ENCODE peak calls at places on chromosome 18, in eight cellular contexts. C is fibroblast of lung; V is CD8-positive, alpha-beta T cell; B is A549; M is lower lobe of right lung; L is upper lobe of right lung; P is cardiac muscle cell; J is tibial artery. U is an unnamed sample.

GRCh38 chr18:46481847-46482245 is 175.2 kb downstream of the LOXHD1 start:
- DNase-seq in L (no peak), B (no peak), C (peak; percentile 11), M (no peak), J (no peak), V (no peak), P (no peak), U (no peak)

GRCh38 chr18:12391487-12392136 is 14.6 kb upstream of the AFG3L2 start:
- DNase-seq in L (peak; percentile 59), P (peak; percentile 80), V (peak; percentile 54), J (peak; percentile 58), C (peak; percentile 80), M (no peak), B (peak; percentile 46), U (no peak)

GRCh38 chr18:366466-367053 is 98.7 kb upstream of the THOC1 start:
- DNase-seq in B (no peak), M (no peak), P (no peak), J (no peak), V (no peak), C (no peak), L (no peak), U (no peak)

GRCh38 chr18:54269924-54270844 is 867 bp downstream of the POLI start:
- DNase-seq in P (peak; percentile 19), C (peak; percentile 28), L (no peak), M (no peak), B (peak; percentile 30), V (no peak), J (no peak), U (no peak)

GRCh38 chr18:76437011-76437410 is 58.0 kb downstream of the ZNF516 start:
- DNase-seq in M (no peak), J (no peak), C (no peak), P (no peak), B (no peak), L (no peak), V (no peak), U (no peak)

GRCh38 chr18:56795381-56795780 is 144.2 kb downstream of the WDR7 start:
- DNase-seq in P (no peak), J (no peak), B (no peak), L (no peak), V (no peak), C (peak; percentile 7), M (no peak), U (no peak)

GRCh38 chr18:70446063-70446462 is 157.2 kb downstream of the SOCS6 start:
- DNase-seq in V (no peak), J (no peak), M (no peak), C (no peak), B (no peak), P (no peak), L (no peak), U (no peak)

GRCh38 chr18:75072672-75073371 is 136.1 kb downstream of the PTGR3 start:
- DNase-seq in P (no peak), B (no peak), M (no peak), J (no peak), L (no peak), C (no peak), V (no peak), U (no peak)

GRCh38 chr18:77090546-77091200 is 41.9 kb downstream of the MBP start:
- DNase-seq in J (no peak), M (no peak), B (no peak), V (no peak), L (no peak), P (no peak), C (no peak), U (no peak)

GRCh38 chr18:76579301-76579695 is 84.3 kb upstream of the ZNF516 start:
- DNase-seq in J (no peak), V (no peak), P (no peak), L (no peak), C (no peak), M (no peak), B (no peak), U (no peak)

GRCh38 chr18:76932026-76932819 is 109.9 kb downstream of the ZNF236 start:
- DNase-seq in M (no peak), C (peak; percentile 96), B (no peak), V (no peak), L (no peak), P (no peak), J (peak; percentile 75), U (no peak)

GRCh38 chr18:42290318-42291307 is 335.6 kb downstream of the PIK3C3 start:
- DNase-seq in C (no peak), M (no peak), V (no peak), J (no peak), P (no peak), L (no peak), B (no peak), U (no peak)

GRCh38 chr18:26757263-26758019 is 108.1 kb downstream of the AQP4 start:
- DNase-seq in V (no peak), C (no peak), M (no peak), P (no peak), J (no peak), L (no peak), B (no peak), U (peak; percentile 5)

GRCh38 chr18:13335903-13336302 is 117.3 kb downstream of the LDLRAD4 start:
- DNase-seq in J (no peak), L (no peak), B (no peak), P (no peak), C (no peak), V (no peak), M (no peak), U (no peak)

GRCh38 chr18:36662000-36662399 is 166.8 kb downstream of the TPGS2 start:
- DNase-seq in J (no peak), M (no peak), L (no peak), P (no peak), B (no peak), V (no peak), C (peak; percentile 3), U (no peak)

GRCh38 chr18:55013086-55013485 is 53.8 kb upstream of the CCDC68 start:
- DNase-seq in L (no peak), M (no peak), V (no peak), J (no peak), C (no peak), B (no peak), P (no peak), U (no peak)

GRCh38 chr18:44510376-44510775 is 170.3 kb upstream of the SETBP1 start:
- DNase-seq in B (no peak), J (no peak), P (no peak), L (no peak), C (no peak), V (no peak), M (no peak), U (no peak)

GRCh38 chr18:75378674-75379315 is 48.7 kb downstream of the SMIM21 start:
- DNase-seq in V (no peak), J (no peak), P (peak; percentile 13), B (no peak), M (no peak), L (no peak), C (no peak), U (no peak)

GRCh38 chr18:37402735-37403099 is 162.9 kb downstream of the CELF4 start:
- DNase-seq in C (no peak), V (no peak), B (no peak), J (no peak), M (no peak), L (no peak), P (no peak), U (no peak)

GRCh38 chr18:56034954-56035353 is 447.0 kb upstream of the TCF4 start:
- DNase-seq in J (no peak), B (no peak), M (no peak), L (no peak), V (no peak), P (no peak), C (no peak), U (peak; percentile 55)

GRCh38 chr18:41121116-41121826 is 833.8 kb upstream of the PIK3C3 start:
- DNase-seq in M (no peak), V (no peak), J (no peak), C (peak; percentile 87), B (no peak), L (no peak), P (no peak), U (no peak)

DNA sequence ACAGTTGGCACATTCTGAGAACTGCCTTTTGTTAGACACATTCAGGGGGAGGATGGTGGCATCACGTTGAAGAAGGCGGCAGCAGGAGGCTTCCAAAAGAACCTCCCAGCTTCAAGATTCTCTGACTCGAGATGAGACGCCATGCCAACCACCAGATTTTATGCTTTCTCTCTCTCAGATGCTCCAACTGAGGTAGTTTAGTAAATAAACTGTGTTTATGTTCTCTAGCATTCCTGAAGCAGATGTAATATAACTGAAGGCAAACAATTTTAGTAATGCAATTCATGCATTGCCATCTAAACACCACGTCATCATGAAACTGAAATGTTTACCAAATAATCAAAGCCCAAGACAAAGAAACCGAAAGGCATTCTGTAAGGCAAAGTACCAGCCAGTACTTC is 102.7 kb downstream of the BCL2 start:
- DNase-seq in P (no peak), J (no peak), L (no peak), C (no peak), M (no peak), B (no peak), V (no peak), U (no peak)
- H3K27ac ChIP-seq in P (no peak overlapping the region), J (no peak overlapping the region), L (no peak overlapping the region), C (no peak overlapping the region), M (no peak overlapping the region), B (no peak overlapping the region), V (peak overlapping the region; percentile 43), U (no peak overlapping the region)

DNA sequence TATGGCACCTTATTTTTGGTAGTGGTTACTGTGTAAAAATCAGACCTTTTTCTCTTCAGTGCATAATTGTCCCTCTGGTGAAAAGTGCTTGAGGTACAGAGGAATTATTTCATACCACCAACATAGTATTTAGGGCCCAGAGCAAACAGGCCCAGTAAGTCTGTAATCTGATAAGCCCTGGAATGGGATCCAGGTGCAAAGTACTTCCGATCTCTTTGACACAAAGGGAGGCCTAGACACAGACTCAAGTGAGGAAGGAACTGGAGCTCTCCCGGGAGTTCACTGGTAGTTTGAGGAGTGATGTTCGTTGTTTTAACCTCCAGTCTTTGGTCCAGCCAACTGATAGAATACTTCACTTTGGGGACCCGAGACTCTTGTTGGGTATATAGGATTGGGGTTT is 57.4 kb downstream of the RAB31 start:
- DNase-seq in M (no peak), J (no peak), L (no peak), C (no peak), V (no peak), P (no peak), B (no peak), U (peak; percentile 26)
- H3K27ac ChIP-seq in M (peak overlapping the region; percentile 36), J (no peak overlapping the region), L (no peak overlapping the region), C (no peak overlapping the region), V (no peak overlapping the region), P (no peak overlapping the region), B (no peak overlapping the region), U (peak overlapping the region; percentile 8)

GRCh38 chr18:59139291-59139614 is 431 bp upstream of the SEC11C start:
- DNase-seq in J (peak; percentile 78), M (peak; percentile 93), L (peak; percentile 95), C (peak; percentile 83), V (peak; percentile 93), B (peak; percentile 91), P (peak; percentile 93), U (no peak)
- H3K27ac ChIP-seq in J (peak overlapping the region; percentile 63), M (peak overlapping the region; percentile 84), L (peak overlapping the region; percentile 88), C (peak overlapping the region; percentile 75), V (peak overlapping the region; percentile 98), B (peak overlapping the region; percentile 81), P (peak overlapping the region; percentile 97), U (peak overlapping the region; percentile 83)

DNA sequence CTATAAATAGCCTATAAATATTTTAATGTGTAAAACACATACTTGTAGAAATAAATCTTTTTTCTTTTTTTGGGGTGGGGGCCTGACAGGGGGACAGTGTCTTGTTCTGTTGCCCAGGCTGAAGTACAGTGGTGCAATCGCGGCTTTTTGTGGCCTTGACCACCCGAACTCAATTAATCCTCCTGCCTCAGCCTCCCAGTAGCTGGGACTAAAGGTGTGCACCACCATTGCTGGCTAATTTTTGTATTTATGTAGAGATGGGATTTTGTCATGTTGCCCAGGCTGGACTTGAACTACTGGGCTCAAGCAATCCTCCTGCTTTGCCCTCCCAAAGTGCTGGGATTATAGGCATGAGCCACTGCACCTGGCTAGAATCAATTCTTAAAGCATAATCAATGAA is 37.6 kb downstream of the NPC1 start:
- DNase-seq in B (no peak), C (no peak), P (no peak), J (no peak), L (no peak), V (no peak), M (no peak), U (no peak)
- H3K27ac ChIP-seq in B (no peak overlapping the region), C (no peak overlapping the region), P (no peak overlapping the region), J (no peak overlapping the region), L (no peak overlapping the region), V (no peak overlapping the region), M (no peak overlapping the region), U (no peak overlapping the region)